ENCODE peak calls at places on chromosomes 5 and 9, in five cellular contexts. V, G, O, R and F are unnamed samples.

GRCh38 chr5:149694007-149694406 is 36.1 kb upstream of the PPARGC1B start:
- DNase-seq in O (no peak), G (no peak), R (no peak), V (no peak), F (no peak)

GRCh38 chr5:88883059-88883565 is at the start of gene MEF2C:
- DNase-seq in V (peak), R (peak), G (peak), O (no peak), F (peak)

GRCh38 chr5:94376672-94377345 is 241.6 kb downstream of the KIAA0825 start:
- DNase-seq in R (no peak), G (no peak), V (no peak), O (no peak), F (no peak)

GRCh38 chr5:136749016-136749415 is 383.7 kb upstream of the TRPC7 start:
- DNase-seq in O (no peak), R (no peak), G (no peak), V (no peak), F (no peak)

GRCh38 chr5:150516011-150516410 is 8.1 kb downstream of the NDST1 start:
- DNase-seq in R (peak), G (no peak), V (peak), O (no peak), F (peak)

GRCh38 chr9:97794666-97795065 is 58.4 kb upstream of the FOXE1 start:
- DNase-seq in O (no peak), V (no peak), G (no peak), R (no peak), F (no peak)

GRCh38 chr5:55732592-55732991 is 5.3 kb upstream of the DDX4 start:
- DNase-seq in R (no peak), O (no peak), V (no peak), G (no peak), F (no peak)

GRCh38 chr9:107856633-107857032 is 367.1 kb upstream of the KLF4 start:
- DNase-seq in V (peak), G (no peak), O (no peak), R (no peak), F (no peak)

GRCh38 chr9:111975709-111976108 is 79.1 kb downstream of the UGCG start:
- DNase-seq in R (no peak), G (peak), O (peak), V (peak), F (no peak)

GRCh38 chr5:173328896-173329369 is 719 bp upstream of the STC2 start:
- DNase-seq in R (no peak), G (peak), O (no peak), V (peak), F (peak)

GRCh38 chr5:175115831-175116230 is 328.2 kb downstream of the DRD1 start:
- DNase-seq in G (no peak), R (no peak), V (no peak), O (no peak), F (no peak)

GRCh38 chr9:92963831-92964606 is 16.7 kb downstream of the FGD3 start:
- DNase-seq in O (no peak), G (no peak), R (no peak), V (no peak), F (no peak)

GRCh38 chr5:370959-371810 is 49.7 kb downstream of the AHRR start:
- DNase-seq in O (no peak), G (peak), R (no peak), V (no peak), F (no peak)

GRCh38 chr5:38537502-38537901 is 18.9 kb downstream of the LIFR start:
- DNase-seq in R (no peak), O (no peak), V (no peak), G (no peak), F (no peak)

GRCh38 chr5:96961053-96961452 is 25.2 kb downstream of the LNPEP start:
- DNase-seq in R (no peak), O (no peak), V (no peak), G (no peak), F (no peak)

GRCh38 chr5:33272288-33272687 is 168.5 kb upstream of the TARS1 start:
- DNase-seq in O (no peak), R (no peak), G (no peak), V (peak), F (peak)

GRCh38 chr9:33082135-33082534 is 5.7 kb upstream of the SMU1 start:
- DNase-seq in R (no peak), G (no peak), V (no peak), O (no peak), F (peak)

GRCh38 chr9:7844283-7844682 is 44.7 kb upstream of the DMAC1 start:
- DNase-seq in R (no peak), G (no peak), O (no peak), V (peak), F (peak)

GRCh38 chr9:74856997-74857396 is 30.7 kb downstream of the TRPM6 start:
- DNase-seq in V (no peak), G (no peak), R (no peak), O (no peak), F (no peak)

GRCh38 chr9:74861773-74862172 is 25.9 kb downstream of the TRPM6 start:
- DNase-seq in G (no peak), R (no peak), V (no peak), O (no peak), F (peak)

GRCh38 chr9:74858753-74859414 is 28.8 kb downstream of the TRPM6 start:
- DNase-seq in O (no peak), V (peak), G (no peak), R (peak), F (no peak)
- TF ChIP-seq JUN in O (no peak), V (no peak), G (no peak), R (no peak), F (no peak)

DNA sequence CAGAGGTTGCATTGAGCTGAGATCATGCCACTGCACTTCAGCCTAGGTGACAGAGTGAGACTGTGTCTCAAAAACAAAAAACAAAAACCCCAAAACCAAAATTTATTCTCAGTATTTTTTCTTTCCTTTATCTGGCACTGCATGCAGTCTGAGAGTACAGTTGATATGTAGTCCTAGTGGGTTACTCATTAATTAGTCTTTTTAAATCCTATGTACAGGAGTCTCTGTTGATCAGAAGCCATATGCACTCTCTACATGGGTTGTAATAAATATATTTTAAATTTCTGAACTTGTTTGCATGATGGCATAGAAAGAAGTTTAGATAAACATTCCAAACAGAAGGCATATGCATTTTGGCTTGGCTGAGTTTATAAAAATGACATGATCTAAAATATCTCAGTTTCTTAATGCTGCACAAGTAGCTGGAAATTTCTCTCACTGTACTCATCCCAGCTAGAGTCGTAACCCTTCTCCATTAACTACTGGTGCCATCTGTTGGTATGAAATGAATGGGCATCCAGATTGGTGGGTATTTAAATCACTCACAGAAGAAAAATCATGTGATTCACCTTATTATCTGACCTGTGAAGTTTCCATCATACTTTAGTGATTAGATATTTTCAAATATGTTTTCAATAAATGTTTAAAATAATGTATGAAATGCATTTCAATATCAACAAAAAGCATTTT is 284.8 kb downstream of the CTNND2 start:
- DNase-seq in G (no peak), V (peak), O (no peak), R (no peak), F (no peak)
- TF ChIP-seq JUN in G (no peak), V (no peak), O (no peak), R (no peak), F (no peak)

DNA sequence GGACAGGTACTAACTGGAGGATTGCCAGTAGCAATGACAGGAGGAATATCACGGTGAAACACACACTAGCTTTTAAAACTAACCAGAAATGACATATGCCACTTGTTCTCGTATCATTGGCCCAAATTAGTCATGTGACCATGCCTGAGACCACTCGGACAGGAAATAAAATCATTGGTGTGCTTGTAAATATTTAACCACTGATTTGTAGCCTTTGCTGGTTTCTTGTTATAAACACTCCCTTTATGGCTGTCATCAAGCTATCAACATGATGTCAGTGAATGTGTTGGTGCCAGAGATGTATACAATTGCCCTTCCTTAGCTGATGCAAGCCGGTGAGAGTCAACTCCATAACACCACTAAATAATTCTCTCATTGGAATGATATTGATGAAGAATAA is 123.7 kb upstream of the ANKH start:
- DNase-seq in O (no peak), V (peak), R (no peak), G (no peak), F (no peak)
- TF ChIP-seq JUN in O (no peak), V (no peak), R (no peak), G (no peak), F (no peak)

DNA sequence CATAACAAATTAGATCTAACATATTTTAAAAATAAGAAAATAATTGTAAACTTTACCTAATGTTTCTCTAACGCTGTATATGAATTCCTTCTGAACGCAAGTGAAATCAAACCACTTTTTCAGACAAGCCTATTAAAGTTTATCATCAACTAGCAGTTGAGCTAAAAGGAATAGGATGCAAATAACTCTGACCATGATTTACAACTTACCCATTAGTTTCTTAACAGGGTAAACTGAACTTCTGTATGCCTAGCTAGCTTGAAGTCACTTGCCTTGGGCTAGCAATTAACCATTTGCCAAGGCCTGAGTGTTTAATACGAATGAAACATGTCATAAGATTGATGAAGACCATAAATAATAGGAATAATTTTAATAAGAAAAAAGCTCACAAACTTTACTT is 762.7 kb upstream of the ARRDC3 start:
- DNase-seq in R (no peak), O (no peak), V (no peak), G (no peak), F (no peak)
- TF ChIP-seq JUN in R (no peak), O (no peak), V (no peak), G (no peak), F (no peak)

DNA sequence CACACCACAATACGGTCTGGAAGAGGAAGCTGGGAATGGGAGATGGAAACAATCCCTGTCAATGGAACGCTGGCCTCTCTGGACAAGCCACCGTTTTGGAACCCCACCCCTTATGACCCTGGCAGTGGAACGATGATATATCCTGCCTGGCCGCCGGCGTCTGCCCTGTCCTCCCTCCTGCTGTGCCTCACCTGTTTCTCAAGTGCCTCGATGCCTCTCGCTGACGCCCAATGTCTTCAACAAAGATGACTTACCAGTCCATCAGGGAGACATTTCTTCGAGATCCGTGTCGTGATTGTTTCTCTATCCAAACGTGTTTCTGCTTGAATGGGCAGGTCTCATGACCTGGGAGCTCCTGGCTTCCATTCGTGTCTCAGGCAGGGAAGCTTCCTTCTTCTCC is 476.5 kb downstream of the SPATA31A7 start:
- DNase-seq in G (no peak), V (no peak), R (no peak), O (no peak), F (no peak)
- TF ChIP-seq JUN in G (no peak), V (no peak), R (no peak), O (no peak), F (no peak)

GRCh38 chr9:99158629-99159028 is 53.7 kb downstream of the TGFBR1 start:
- DNase-seq in R (no peak), O (no peak), V (peak), G (no peak), F (no peak)
- TF ChIP-seq JUN in R (no peak), O (no peak), V (no peak), G (no peak), F (no peak)

GRCh38 chr9:6382681-6383080 is 30.3 kb upstream of the UHRF2 start:
- DNase-seq in V (no peak), O (no peak), G (no peak), R (no peak), F (no peak)
- TF ChIP-seq JUN in V (no peak), O (no peak), G (no peak), R (no peak), F (no peak)

GRCh38 chr5:75042511-75042910 is 9.8 kb downstream of the GCNT4 start:
- DNase-seq in V (no peak), O (no peak), R (no peak), G (no peak), F (no peak)

GRCh38 chr5:75044406-75044805 is 8.0 kb downstream of the GCNT4 start:
- DNase-seq in R (no peak), V (no peak), G (no peak), O (no peak), F (no peak)

GRCh38 chr5:75043736-75044264 is 8.6 kb downstream of the GCNT4 start:
- DNase-seq in R (no peak), V (no peak), O (no peak), G (no peak), F (no peak)

GRCh38 chr5:75037106-75037505 is 15.3 kb downstream of the GCNT4 start:
- DNase-seq in G (no peak), V (peak), R (peak), O (no peak), F (peak)

GRCh38 chr5:75040973-75041372 is 11.4 kb downstream of the GCNT4 start:
- DNase-seq in G (no peak), V (no peak), R (no peak), O (no peak), F (no peak)
- TF ChIP-seq JUN in G (no peak), V (no peak), R (no peak), O (no peak), F (no peak)